ENCODE peak calls at places on chromosomes 5 and 9, in ten cellular contexts. One of them, this sample, is unnamed.
A peak's percentile ranks its signal among the peaks of the same experiment; 100 is the strongest.

GRCh38 chr9:90132866-90133265 is 509.8 kb downstream of the DIRAS2 start:
- DNase-seq in esophagus muscularis mucosa: no peak
- DNase-seq in lower leg skin: no peak
- DNase-seq in body of pancreas: no peak
- DNase-seq in A549: no peak
- DNase-seq in ovary: no peak
- DNase-seq in stomach: no peak
- DNase-seq in HCT116: no peak
- DNase-seq in tibial nerve: no peak
- DNase-seq in suprapubic skin: no peak
- DNase-seq in this sample: no peak

GRCh38 chr9:91424403-91425176 is 958 bp upstream of the NFIL3 start:
- DNase-seq in esophagus muscularis mucosa: peak; percentile 98
- DNase-seq in lower leg skin: peak; percentile 98
- DNase-seq in body of pancreas: peak; percentile 88
- DNase-seq in A549: peak; percentile 55
- DNase-seq in ovary: peak; percentile 93
- DNase-seq in stomach: peak; percentile 80
- DNase-seq in HCT116: no peak
- DNase-seq in tibial nerve: peak; percentile 93
- DNase-seq in suprapubic skin: peak; percentile 96
- DNase-seq in this sample: no peak

GRCh38 chr5:429453-430188 is 13.4 kb upstream of the EXOC3 start:
- DNase-seq in esophagus muscularis mucosa: no peak
- DNase-seq in lower leg skin: peak; percentile 87
- DNase-seq in body of pancreas: no peak
- DNase-seq in A549: no peak
- DNase-seq in ovary: peak; percentile 75
- DNase-seq in stomach: peak; percentile 23
- DNase-seq in HCT116: no peak
- DNase-seq in tibial nerve: peak; percentile 31
- DNase-seq in suprapubic skin: no peak
- DNase-seq in this sample: no peak

GRCh38 chr5:73448072-73448432 is 525 bp downstream of the FOXD1 start:
- DNase-seq in esophagus muscularis mucosa: no peak
- DNase-seq in lower leg skin: no peak
- DNase-seq in body of pancreas: no peak
- DNase-seq in A549: no peak
- DNase-seq in ovary: no peak
- DNase-seq in stomach: no peak
- DNase-seq in HCT116: no peak
- DNase-seq in tibial nerve: no peak
- DNase-seq in suprapubic skin: no peak
- DNase-seq in this sample: no peak

GRCh38 chr5:112014771-112015170 is 257.8 kb upstream of the NREP start:
- DNase-seq in esophagus muscularis mucosa: no peak
- DNase-seq in lower leg skin: no peak
- DNase-seq in body of pancreas: no peak
- DNase-seq in A549: no peak
- DNase-seq in ovary: no peak
- DNase-seq in stomach: no peak
- DNase-seq in HCT116: no peak
- DNase-seq in tibial nerve: no peak
- DNase-seq in suprapubic skin: no peak
- DNase-seq in this sample: no peak

GRCh38 chr9:92176068-92176799 is 61.0 kb upstream of the SPTLC1 start:
- DNase-seq in esophagus muscularis mucosa: peak; percentile 81
- DNase-seq in lower leg skin: no peak
- DNase-seq in body of pancreas: no peak
- DNase-seq in A549: no peak
- DNase-seq in ovary: no peak
- DNase-seq in stomach: no peak
- DNase-seq in HCT116: peak; percentile 12
- DNase-seq in tibial nerve: no peak
- DNase-seq in suprapubic skin: no peak
- DNase-seq in this sample: no peak

GRCh38 chr9:76452839-76453238 is 6.1 kb upstream of the GCNT1 start:
- DNase-seq in esophagus muscularis mucosa: no peak
- DNase-seq in lower leg skin: no peak
- DNase-seq in body of pancreas: no peak
- DNase-seq in A549: no peak
- DNase-seq in ovary: no peak
- DNase-seq in stomach: no peak
- DNase-seq in HCT116: no peak
- DNase-seq in tibial nerve: no peak
- DNase-seq in suprapubic skin: no peak
- DNase-seq in this sample: no peak

GRCh38 chr5:106171132-106171531 is 1499.6 kb downstream of the EFNA5 start:
- DNase-seq in esophagus muscularis mucosa: no peak
- DNase-seq in lower leg skin: no peak
- DNase-seq in body of pancreas: no peak
- DNase-seq in A549: no peak
- DNase-seq in ovary: no peak
- DNase-seq in stomach: no peak
- DNase-seq in HCT116: no peak
- DNase-seq in tibial nerve: no peak
- DNase-seq in suprapubic skin: no peak
- DNase-seq in this sample: no peak

GRCh38 chr9:33942471-33943083 is 106.1 kb downstream of the UBAP2 start:
- DNase-seq in esophagus muscularis mucosa: no peak
- DNase-seq in lower leg skin: no peak
- DNase-seq in body of pancreas: no peak
- DNase-seq in A549: peak; percentile 64
- DNase-seq in ovary: no peak
- DNase-seq in stomach: no peak
- DNase-seq in HCT116: no peak
- DNase-seq in tibial nerve: no peak
- DNase-seq in suprapubic skin: no peak
- DNase-seq in this sample: no peak

GRCh38 chr9:121975801-121976277 is 117.3 kb downstream of the TTLL11 start:
- DNase-seq in esophagus muscularis mucosa: no peak
- DNase-seq in lower leg skin: no peak
- DNase-seq in body of pancreas: peak; percentile 79
- DNase-seq in A549: no peak
- DNase-seq in ovary: no peak
- DNase-seq in stomach: peak; percentile 50
- DNase-seq in HCT116: peak; percentile 43
- DNase-seq in tibial nerve: no peak
- DNase-seq in suprapubic skin: no peak
- DNase-seq in this sample: no peak
- TF ChIP-seq POLR2A in esophagus muscularis mucosa: no peak
- TF ChIP-seq POLR2A in lower leg skin: no peak
- TF ChIP-seq POLR2A in body of pancreas: peak; percentile 18
- TF ChIP-seq POLR2A in A549: no peak
- TF ChIP-seq POLR2A in ovary: no peak
- TF ChIP-seq POLR2A in stomach: no peak
- TF ChIP-seq POLR2A in HCT116: no peak
- TF ChIP-seq POLR2A in tibial nerve: no peak
- TF ChIP-seq POLR2A in suprapubic skin: no peak
- TF ChIP-seq POLR2A in this sample: no peak

GRCh38 chr9:18606281-18606680 is 132.3 kb downstream of the ADAMTSL1 start:
- DNase-seq in esophagus muscularis mucosa: no peak
- DNase-seq in lower leg skin: no peak
- DNase-seq in body of pancreas: no peak
- DNase-seq in A549: no peak
- DNase-seq in ovary: no peak
- DNase-seq in stomach: no peak
- DNase-seq in HCT116: no peak
- DNase-seq in tibial nerve: no peak
- DNase-seq in suprapubic skin: no peak
- DNase-seq in this sample: no peak

GRCh38 chr9:18605763-18606162 is 131.8 kb downstream of the ADAMTSL1 start:
- DNase-seq in esophagus muscularis mucosa: no peak
- DNase-seq in lower leg skin: no peak
- DNase-seq in body of pancreas: no peak
- DNase-seq in A549: no peak
- DNase-seq in ovary: peak; percentile 42
- DNase-seq in stomach: peak; percentile 37
- DNase-seq in HCT116: no peak
- DNase-seq in tibial nerve: peak; percentile 52
- DNase-seq in suprapubic skin: no peak
- DNase-seq in this sample: no peak

GRCh38 chr9:18610956-18611355 is 137.0 kb downstream of the ADAMTSL1 start:
- DNase-seq in esophagus muscularis mucosa: no peak
- DNase-seq in lower leg skin: no peak
- DNase-seq in body of pancreas: no peak
- DNase-seq in A549: no peak
- DNase-seq in ovary: no peak
- DNase-seq in stomach: no peak
- DNase-seq in HCT116: no peak
- DNase-seq in tibial nerve: no peak
- DNase-seq in suprapubic skin: no peak
- DNase-seq in this sample: no peak

GRCh38 chr9:18606831-18607230 is 132.9 kb downstream of the ADAMTSL1 start:
- DNase-seq in esophagus muscularis mucosa: no peak
- DNase-seq in lower leg skin: no peak
- DNase-seq in body of pancreas: no peak
- DNase-seq in A549: no peak
- DNase-seq in ovary: no peak
- DNase-seq in stomach: no peak
- DNase-seq in HCT116: no peak
- DNase-seq in tibial nerve: no peak
- DNase-seq in suprapubic skin: no peak
- DNase-seq in this sample: no peak

DNA sequence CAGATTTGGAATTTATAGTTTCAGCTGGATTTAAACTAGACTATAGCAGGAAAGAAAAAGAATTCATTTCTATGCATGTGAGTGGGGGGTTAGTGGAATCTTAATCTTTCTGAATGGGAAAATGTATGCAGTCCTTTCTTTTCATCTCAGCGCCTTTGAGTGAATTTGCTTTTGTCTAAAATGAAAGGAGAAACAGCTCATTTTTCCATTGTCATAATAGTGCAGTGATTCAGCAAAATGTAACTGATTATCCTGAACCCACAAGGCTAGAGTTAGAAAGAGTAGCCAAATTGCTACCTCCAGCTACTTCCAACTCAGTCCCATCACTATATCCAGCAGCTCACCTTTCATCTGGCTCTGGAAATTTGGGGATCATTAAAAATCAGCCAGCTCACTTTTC is 134.4 kb downstream of the ADAMTSL1 start:
- DNase-seq in esophagus muscularis mucosa: no peak
- DNase-seq in lower leg skin: no peak
- DNase-seq in body of pancreas: no peak
- DNase-seq in A549: no peak
- DNase-seq in ovary: no peak
- DNase-seq in stomach: no peak
- DNase-seq in HCT116: no peak
- DNase-seq in tibial nerve: no peak
- DNase-seq in suprapubic skin: no peak
- DNase-seq in this sample: no peak
- TF ChIP-seq POLR2A in esophagus muscularis mucosa: no peak
- TF ChIP-seq POLR2A in lower leg skin: no peak
- TF ChIP-seq POLR2A in body of pancreas: no peak
- TF ChIP-seq POLR2A in A549: no peak
- TF ChIP-seq POLR2A in ovary: no peak
- TF ChIP-seq POLR2A in stomach: no peak
- TF ChIP-seq POLR2A in HCT116: no peak
- TF ChIP-seq POLR2A in tibial nerve: no peak
- TF ChIP-seq POLR2A in suprapubic skin: no peak
- TF ChIP-seq POLR2A in this sample: no peak

DNA sequence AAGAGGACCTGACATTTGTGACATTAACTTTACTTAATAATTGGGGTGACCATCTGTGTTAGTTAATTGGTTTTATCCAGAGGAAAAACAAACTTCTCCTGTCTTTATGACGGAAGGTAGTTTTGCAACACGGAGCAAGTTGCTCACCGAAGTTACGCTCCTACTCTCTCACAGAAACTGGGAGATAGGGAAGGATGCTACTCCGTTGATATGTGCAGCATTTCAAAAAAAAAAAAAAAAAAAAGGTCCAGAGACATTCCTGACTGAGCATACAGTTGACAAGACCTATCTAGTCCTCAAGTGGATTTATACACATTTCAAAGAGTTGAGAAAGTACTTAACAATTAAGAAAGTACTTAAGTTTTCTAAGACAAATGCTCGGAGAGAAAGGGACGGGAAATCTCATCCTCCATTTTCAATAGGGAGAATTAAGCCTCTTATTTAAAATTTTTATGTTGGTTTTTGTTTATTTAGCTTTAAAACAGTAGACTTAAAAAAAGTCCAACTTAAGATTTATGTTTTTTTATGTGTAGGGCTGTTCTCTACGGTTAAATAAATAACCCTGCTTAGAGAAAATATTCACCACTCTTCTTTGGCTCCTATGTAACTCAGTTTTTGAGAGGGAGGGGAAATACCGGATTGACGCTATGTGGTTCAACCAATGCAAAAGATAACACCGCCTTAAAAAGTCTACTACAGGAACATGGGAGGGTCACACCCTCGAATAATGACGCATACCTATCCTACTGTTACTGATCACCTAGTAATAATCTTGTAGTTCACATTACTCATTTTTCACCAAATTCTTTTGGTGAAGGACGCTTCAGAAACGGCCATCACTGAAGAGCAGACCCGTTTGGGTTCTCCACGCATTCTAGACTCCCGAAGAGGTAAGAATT is at the start of gene FER:
- DNase-seq in esophagus muscularis mucosa: no peak
- DNase-seq in lower leg skin: no peak
- DNase-seq in body of pancreas: peak; percentile 68
- DNase-seq in A549: peak; percentile 48
- DNase-seq in ovary: no peak
- DNase-seq in stomach: no peak
- DNase-seq in HCT116: peak; percentile 75
- DNase-seq in tibial nerve: peak; percentile 36
- DNase-seq in suprapubic skin: no peak
- DNase-seq in this sample: no peak
- TF ChIP-seq POLR2A in esophagus muscularis mucosa: peak; percentile 31
- TF ChIP-seq POLR2A in lower leg skin: no peak
- TF ChIP-seq POLR2A in body of pancreas: no peak
- TF ChIP-seq POLR2A in A549: no peak
- TF ChIP-seq POLR2A in ovary: no peak
- TF ChIP-seq POLR2A in stomach: no peak
- TF ChIP-seq POLR2A in HCT116: peak; percentile 28
- TF ChIP-seq POLR2A in tibial nerve: peak; percentile 46
- TF ChIP-seq POLR2A in suprapubic skin: peak; percentile 61
- TF ChIP-seq POLR2A in this sample: no peak

DNA sequence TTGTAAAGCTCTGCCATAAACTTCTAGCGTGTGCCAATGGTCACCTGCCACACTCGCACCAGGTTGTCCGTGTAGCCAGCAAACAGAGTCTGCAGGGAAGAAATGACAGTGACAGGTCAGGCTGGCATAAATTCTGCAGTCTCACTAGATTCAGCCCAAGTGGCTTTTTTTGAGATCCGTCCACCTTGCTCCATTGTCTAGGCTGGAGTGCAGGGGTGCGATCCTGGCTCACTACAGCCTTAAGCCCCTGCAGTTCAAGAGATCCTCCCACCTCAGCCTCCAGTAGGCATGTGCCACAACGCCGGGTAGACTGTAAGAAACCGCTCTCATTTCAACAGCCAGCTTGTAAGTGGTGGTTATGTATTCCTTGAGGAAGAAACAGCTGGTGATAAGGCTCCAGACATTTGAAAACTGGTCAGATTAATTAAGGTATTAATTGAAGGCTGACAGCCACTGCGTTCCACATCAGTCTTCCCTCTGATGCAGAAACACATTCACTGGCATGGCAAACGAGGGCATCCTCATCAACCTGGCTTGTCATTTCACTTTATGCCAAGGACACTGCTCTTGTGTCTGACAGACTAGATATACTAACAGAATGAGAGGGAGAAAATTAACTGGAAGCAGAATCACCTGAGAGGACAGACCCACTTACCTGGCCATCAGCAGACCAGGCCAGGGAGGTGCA is 6.6 kb downstream of the RACK1 start:
- DNase-seq in esophagus muscularis mucosa: no peak
- DNase-seq in lower leg skin: no peak
- DNase-seq in body of pancreas: no peak
- DNase-seq in A549: no peak
- DNase-seq in ovary: no peak
- DNase-seq in stomach: no peak
- DNase-seq in HCT116: no peak
- DNase-seq in tibial nerve: no peak
- DNase-seq in suprapubic skin: no peak
- DNase-seq in this sample: no peak
- TF ChIP-seq POLR2A in esophagus muscularis mucosa: no peak
- TF ChIP-seq POLR2A in lower leg skin: no peak
- TF ChIP-seq POLR2A in body of pancreas: no peak
- TF ChIP-seq POLR2A in A549: no peak
- TF ChIP-seq POLR2A in ovary: no peak
- TF ChIP-seq POLR2A in stomach: no peak
- TF ChIP-seq POLR2A in HCT116: no peak
- TF ChIP-seq POLR2A in tibial nerve: no peak
- TF ChIP-seq POLR2A in suprapubic skin: no peak
- TF ChIP-seq POLR2A in this sample: no peak